ENCODE peak calls at places on chromosomes 11 and 22, in five cellular contexts. Z is NCI-H1694, W is neural crest cell, X is body of pancreas, K is GOT3. F is an unnamed sample.

GRCh38 chr11:2699185-2699530 is 636 bp downstream of the KCNQ1OT1 start:
- DNase-seq in Z (no peak), W (no peak), X (peak), K (no peak), F (peak)

GRCh38 chr11:111718436-111719325 is 47.5 kb downstream of the PPP2R1B start:
- DNase-seq in Z (no peak), W (no peak), X (no peak), K (no peak), F (peak)

GRCh38 chr11:127023991-127024390 is 23.4 kb upstream of the KIRREL3 start:
- DNase-seq in Z (no peak), W (no peak), X (no peak), K (no peak), F (no peak)

GRCh38 chr11:128906185-128907065 is 15.3 kb downstream of the KCNJ5 start:
- DNase-seq in Z (no peak), W (no peak), X (no peak), K (no peak), F (no peak)

GRCh38 chr11:128859563-128860441 is 7.3 kb downstream of the KCNJ1 start:
- DNase-seq in Z (no peak), W (peak), X (peak), K (no peak), F (peak)

GRCh38 chr22:30927806-30928205 is 40.8 kb downstream of the MORC2 start:
- DNase-seq in Z (no peak), W (no peak), X (no peak), K (no peak), F (no peak)

GRCh38 chr11:118056806-118057205 is 20.1 kb upstream of the TMPRSS4 start:
- DNase-seq in Z (no peak), W (no peak), X (no peak), K (no peak), F (no peak)

GRCh38 chr11:57072640-57073039 is 83.9 kb downstream of the OR5AK2 start:
- DNase-seq in Z (no peak), W (no peak), X (no peak), K (no peak), F (peak)